ENCODE peak calls at places on chromosome 15, in eight cellular contexts. One of them, this sample, is unnamed.

GRCh38 chr15:74136584-74137543 is 6.5 kb downstream of the ISLR2 start:
- DNase-seq in Ammon's horn: no peak
- DNase-seq in astrocyte of the cerebellum: no peak
- DNase-seq in amygdala: no peak
- DNase-seq in hippocampal formation: no peak
- DNase-seq in MG63: no peak
- DNase-seq in foreskin keratinocyte: no peak
- DNase-seq in effector memory CD4-positive, alpha-beta T cell: no peak
- DNase-seq in this sample: no peak

GRCh38 chr15:31325432-31325975 is 1.1 kb upstream of the KLF13 start:
- DNase-seq in Ammon's horn: peak
- DNase-seq in astrocyte of the cerebellum: no peak
- DNase-seq in amygdala: peak
- DNase-seq in hippocampal formation: peak
- DNase-seq in MG63: no peak
- DNase-seq in foreskin keratinocyte: no peak
- DNase-seq in effector memory CD4-positive, alpha-beta T cell: peak
- DNase-seq in this sample: no peak

GRCh38 chr15:73745073-73745472 is 8.1 kb downstream of the INSYN1 start:
- DNase-seq in Ammon's horn: no peak
- DNase-seq in astrocyte of the cerebellum: no peak
- DNase-seq in amygdala: no peak
- DNase-seq in hippocampal formation: no peak
- DNase-seq in MG63: no peak
- DNase-seq in foreskin keratinocyte: no peak
- DNase-seq in effector memory CD4-positive, alpha-beta T cell: no peak
- DNase-seq in this sample: no peak

GRCh38 chr15:67690936-67691335 is 134.4 kb upstream of the SKOR1 start:
- DNase-seq in Ammon's horn: no peak
- DNase-seq in astrocyte of the cerebellum: peak
- DNase-seq in amygdala: no peak
- DNase-seq in hippocampal formation: no peak
- DNase-seq in MG63: no peak
- DNase-seq in foreskin keratinocyte: no peak
- DNase-seq in effector memory CD4-positive, alpha-beta T cell: no peak
- DNase-seq in this sample: no peak

GRCh38 chr15:79632457-79632856 is 200.3 kb downstream of the MINAR1 start:
- DNase-seq in Ammon's horn: no peak
- DNase-seq in astrocyte of the cerebellum: no peak
- DNase-seq in amygdala: no peak
- DNase-seq in hippocampal formation: no peak
- DNase-seq in MG63: no peak
- DNase-seq in foreskin keratinocyte: no peak
- DNase-seq in effector memory CD4-positive, alpha-beta T cell: no peak
- DNase-seq in this sample: no peak

GRCh38 chr15:56086566-56086965 is 93.2 kb upstream of the NEDD4 start:
- DNase-seq in Ammon's horn: no peak
- DNase-seq in astrocyte of the cerebellum: no peak
- DNase-seq in amygdala: no peak
- DNase-seq in hippocampal formation: no peak
- DNase-seq in MG63: no peak
- DNase-seq in foreskin keratinocyte: no peak
- DNase-seq in effector memory CD4-positive, alpha-beta T cell: no peak
- DNase-seq in this sample: no peak

GRCh38 chr15:35305906-35306305 is 220.8 kb upstream of the NANOGP8 start:
- DNase-seq in Ammon's horn: no peak
- DNase-seq in astrocyte of the cerebellum: peak
- DNase-seq in amygdala: no peak
- DNase-seq in hippocampal formation: no peak
- DNase-seq in MG63: no peak
- DNase-seq in foreskin keratinocyte: peak
- DNase-seq in effector memory CD4-positive, alpha-beta T cell: no peak
- DNase-seq in this sample: no peak

GRCh38 chr15:29970402-29970695 is 112.4 kb upstream of the GOLGA8J start:
- DNase-seq in Ammon's horn: peak
- DNase-seq in astrocyte of the cerebellum: no peak
- DNase-seq in amygdala: no peak
- DNase-seq in hippocampal formation: no peak
- DNase-seq in MG63: no peak
- DNase-seq in foreskin keratinocyte: no peak
- DNase-seq in effector memory CD4-positive, alpha-beta T cell: no peak
- DNase-seq in this sample: no peak

GRCh38 chr15:66027268-66027806 is 158.0 kb downstream of the RAB11A start:
- DNase-seq in Ammon's horn: no peak
- DNase-seq in astrocyte of the cerebellum: no peak
- DNase-seq in amygdala: no peak
- DNase-seq in hippocampal formation: no peak
- DNase-seq in MG63: peak
- DNase-seq in foreskin keratinocyte: peak
- DNase-seq in effector memory CD4-positive, alpha-beta T cell: no peak
- DNase-seq in this sample: no peak

GRCh38 chr15:96629501-96629900 is 299.0 kb downstream of the NR2F2 start:
- DNase-seq in Ammon's horn: peak
- DNase-seq in astrocyte of the cerebellum: no peak
- DNase-seq in amygdala: no peak
- DNase-seq in hippocampal formation: no peak
- DNase-seq in MG63: peak
- DNase-seq in foreskin keratinocyte: no peak
- DNase-seq in effector memory CD4-positive, alpha-beta T cell: no peak
- DNase-seq in this sample: no peak

GRCh38 chr15:84873997-84874396 is 10.5 kb upstream of the SLC28A1 start:
- DNase-seq in Ammon's horn: no peak
- DNase-seq in astrocyte of the cerebellum: no peak
- DNase-seq in amygdala: no peak
- DNase-seq in hippocampal formation: no peak
- DNase-seq in MG63: no peak
- DNase-seq in foreskin keratinocyte: no peak
- DNase-seq in effector memory CD4-positive, alpha-beta T cell: no peak
- DNase-seq in this sample: no peak

GRCh38 chr15:101052681-101053121 is 133.5 kb downstream of the LRRK1 start:
- DNase-seq in Ammon's horn: no peak
- DNase-seq in astrocyte of the cerebellum: no peak
- DNase-seq in amygdala: no peak
- DNase-seq in hippocampal formation: no peak
- DNase-seq in MG63: no peak
- DNase-seq in foreskin keratinocyte: no peak
- DNase-seq in effector memory CD4-positive, alpha-beta T cell: no peak
- DNase-seq in this sample: no peak

GRCh38 chr15:25687689-25688088 is 175.4 kb downstream of the ATP10A start:
- DNase-seq in Ammon's horn: no peak
- DNase-seq in astrocyte of the cerebellum: no peak
- DNase-seq in amygdala: no peak
- DNase-seq in hippocampal formation: no peak
- DNase-seq in MG63: no peak
- DNase-seq in foreskin keratinocyte: no peak
- DNase-seq in effector memory CD4-positive, alpha-beta T cell: no peak
- DNase-seq in this sample: no peak

GRCh38 chr15:49423906-49424520 is 971 bp downstream of the FGF7 start:
- DNase-seq in Ammon's horn: no peak
- DNase-seq in astrocyte of the cerebellum: no peak
- DNase-seq in amygdala: no peak
- DNase-seq in hippocampal formation: no peak
- DNase-seq in MG63: no peak
- DNase-seq in foreskin keratinocyte: no peak
- DNase-seq in effector memory CD4-positive, alpha-beta T cell: no peak
- DNase-seq in this sample: no peak

GRCh38 chr15:81886586-81886985 is 159.2 kb downstream of the MEX3B start:
- DNase-seq in Ammon's horn: no peak
- DNase-seq in astrocyte of the cerebellum: no peak
- DNase-seq in amygdala: no peak
- DNase-seq in hippocampal formation: no peak
- DNase-seq in MG63: no peak
- DNase-seq in foreskin keratinocyte: no peak
- DNase-seq in effector memory CD4-positive, alpha-beta T cell: no peak
- DNase-seq in this sample: no peak

GRCh38 chr15:66940368-66940767 is 125.0 kb upstream of the SMAD3 start:
- DNase-seq in Ammon's horn: no peak
- DNase-seq in astrocyte of the cerebellum: no peak
- DNase-seq in amygdala: no peak
- DNase-seq in hippocampal formation: no peak
- DNase-seq in MG63: no peak
- DNase-seq in foreskin keratinocyte: peak
- DNase-seq in effector memory CD4-positive, alpha-beta T cell: no peak
- DNase-seq in this sample: no peak

GRCh38 chr15:40825661-40826088 is 2.8 kb downstream of the PPP1R14D start:
- DNase-seq in Ammon's horn: no peak
- DNase-seq in astrocyte of the cerebellum: no peak
- DNase-seq in amygdala: no peak
- DNase-seq in hippocampal formation: no peak
- DNase-seq in MG63: peak
- DNase-seq in foreskin keratinocyte: no peak
- DNase-seq in effector memory CD4-positive, alpha-beta T cell: no peak
- DNase-seq in this sample: no peak

GRCh38 chr15:64521726-64522164 is 61.4 kb downstream of the ZNF609 start:
- DNase-seq in Ammon's horn: peak
- DNase-seq in astrocyte of the cerebellum: no peak
- DNase-seq in amygdala: no peak
- DNase-seq in hippocampal formation: peak
- DNase-seq in MG63: peak
- DNase-seq in foreskin keratinocyte: peak
- DNase-seq in effector memory CD4-positive, alpha-beta T cell: no peak
- DNase-seq in this sample: peak

GRCh38 chr15:89899303-89899946 is 5.6 kb upstream of the AP3S2 start:
- DNase-seq in Ammon's horn: peak
- DNase-seq in astrocyte of the cerebellum: no peak
- DNase-seq in amygdala: no peak
- DNase-seq in hippocampal formation: no peak
- DNase-seq in MG63: no peak
- DNase-seq in foreskin keratinocyte: no peak
- DNase-seq in effector memory CD4-positive, alpha-beta T cell: no peak
- DNase-seq in this sample: no peak

GRCh38 chr15:95860406-95860805 is 470.1 kb upstream of the NR2F2 start:
- DNase-seq in Ammon's horn: no peak
- DNase-seq in astrocyte of the cerebellum: no peak
- DNase-seq in amygdala: no peak
- DNase-seq in hippocampal formation: no peak
- DNase-seq in MG63: no peak
- DNase-seq in foreskin keratinocyte: no peak
- DNase-seq in effector memory CD4-positive, alpha-beta T cell: no peak
- DNase-seq in this sample: no peak

GRCh38 chr15:83658406-83658805 is 4.5 kb downstream of the ADAMTSL3 start:
- DNase-seq in Ammon's horn: no peak
- DNase-seq in astrocyte of the cerebellum: no peak
- DNase-seq in amygdala: no peak
- DNase-seq in hippocampal formation: no peak
- DNase-seq in MG63: no peak
- DNase-seq in foreskin keratinocyte: no peak
- DNase-seq in effector memory CD4-positive, alpha-beta T cell: no peak
- DNase-seq in this sample: no peak

GRCh38 chr15:89315375-89315929 is 19.2 kb downstream of the POLG start:
- DNase-seq in Ammon's horn: no peak
- DNase-seq in astrocyte of the cerebellum: no peak
- DNase-seq in amygdala: no peak
- DNase-seq in hippocampal formation: no peak
- DNase-seq in MG63: no peak
- DNase-seq in foreskin keratinocyte: no peak
- DNase-seq in effector memory CD4-positive, alpha-beta T cell: no peak
- DNase-seq in this sample: no peak

GRCh38 chr15:69648775-69649735 is 196.4 kb downstream of the RPLP1 start:
- DNase-seq in Ammon's horn: no peak
- DNase-seq in astrocyte of the cerebellum: no peak
- DNase-seq in amygdala: no peak
- DNase-seq in hippocampal formation: no peak
- DNase-seq in MG63: no peak
- DNase-seq in foreskin keratinocyte: peak
- DNase-seq in effector memory CD4-positive, alpha-beta T cell: no peak
- DNase-seq in this sample: peak

GRCh38 chr15:40150163-40150925 is 10.5 kb upstream of the BUB1B start:
- DNase-seq in Ammon's horn: peak
- DNase-seq in astrocyte of the cerebellum: peak
- DNase-seq in amygdala: no peak
- DNase-seq in hippocampal formation: no peak
- DNase-seq in MG63: peak
- DNase-seq in foreskin keratinocyte: peak
- DNase-seq in effector memory CD4-positive, alpha-beta T cell: no peak
- DNase-seq in this sample: no peak

GRCh38 chr15:77044228-77045042 is 26.5 kb downstream of the TSPAN3 start:
- DNase-seq in Ammon's horn: peak
- DNase-seq in astrocyte of the cerebellum: no peak
- DNase-seq in amygdala: no peak
- DNase-seq in hippocampal formation: no peak
- DNase-seq in MG63: no peak
- DNase-seq in foreskin keratinocyte: no peak
- DNase-seq in effector memory CD4-positive, alpha-beta T cell: no peak
- DNase-seq in this sample: no peak

GRCh38 chr15:49712846-49713450 is 92.1 kb downstream of the DTWD1 start:
- DNase-seq in Ammon's horn: no peak
- DNase-seq in astrocyte of the cerebellum: no peak
- DNase-seq in amygdala: no peak
- DNase-seq in hippocampal formation: no peak
- DNase-seq in MG63: no peak
- DNase-seq in foreskin keratinocyte: no peak
- DNase-seq in effector memory CD4-positive, alpha-beta T cell: no peak
- DNase-seq in this sample: no peak

GRCh38 chr15:90479656-90480055 is 50.1 kb upstream of the CRTC3 start:
- DNase-seq in Ammon's horn: no peak
- DNase-seq in astrocyte of the cerebellum: peak
- DNase-seq in amygdala: no peak
- DNase-seq in hippocampal formation: no peak
- DNase-seq in MG63: no peak
- DNase-seq in foreskin keratinocyte: peak
- DNase-seq in effector memory CD4-positive, alpha-beta T cell: no peak
- DNase-seq in this sample: no peak

GRCh38 chr15:69289312-69290146 is 9.2 kb upstream of the PAQR5 start:
- DNase-seq in Ammon's horn: no peak
- DNase-seq in astrocyte of the cerebellum: no peak
- DNase-seq in amygdala: no peak
- DNase-seq in hippocampal formation: no peak
- DNase-seq in MG63: no peak
- DNase-seq in foreskin keratinocyte: no peak
- DNase-seq in effector memory CD4-positive, alpha-beta T cell: no peak
- DNase-seq in this sample: no peak

GRCh38 chr15:68114356-68114755 is 60.2 kb downstream of the PIAS1 start:
- DNase-seq in Ammon's horn: no peak
- DNase-seq in astrocyte of the cerebellum: no peak
- DNase-seq in amygdala: no peak
- DNase-seq in hippocampal formation: no peak
- DNase-seq in MG63: no peak
- DNase-seq in foreskin keratinocyte: no peak
- DNase-seq in effector memory CD4-positive, alpha-beta T cell: no peak
- DNase-seq in this sample: no peak

GRCh38 chr15:101489236-101489632 is 273 bp downstream of the PCSK6 start:
- DNase-seq in Ammon's horn: no peak
- DNase-seq in astrocyte of the cerebellum: no peak
- DNase-seq in amygdala: no peak
- DNase-seq in hippocampal formation: no peak
- DNase-seq in MG63: peak
- DNase-seq in foreskin keratinocyte: no peak
- DNase-seq in effector memory CD4-positive, alpha-beta T cell: no peak
- DNase-seq in this sample: peak

GRCh38 chr15:61228025-61228901 is 839 bp downstream of the RORA start:
- DNase-seq in Ammon's horn: peak
- DNase-seq in astrocyte of the cerebellum: no peak
- DNase-seq in amygdala: no peak
- DNase-seq in hippocampal formation: no peak
- DNase-seq in MG63: peak
- DNase-seq in foreskin keratinocyte: peak
- DNase-seq in effector memory CD4-positive, alpha-beta T cell: no peak
- DNase-seq in this sample: no peak

GRCh38 chr15:56411122-56411749 is 46.0 kb downstream of the TEX9 start:
- DNase-seq in Ammon's horn: no peak
- DNase-seq in astrocyte of the cerebellum: no peak
- DNase-seq in amygdala: no peak
- DNase-seq in hippocampal formation: no peak
- DNase-seq in MG63: no peak
- DNase-seq in foreskin keratinocyte: no peak
- DNase-seq in effector memory CD4-positive, alpha-beta T cell: no peak
- DNase-seq in this sample: no peak

GRCh38 chr15:65400760-65401606 is 21.8 kb downstream of the IGDCC4 start:
- DNase-seq in Ammon's horn: peak
- DNase-seq in astrocyte of the cerebellum: peak
- DNase-seq in amygdala: no peak
- DNase-seq in hippocampal formation: peak
- DNase-seq in MG63: peak
- DNase-seq in foreskin keratinocyte: no peak
- DNase-seq in effector memory CD4-positive, alpha-beta T cell: no peak
- DNase-seq in this sample: peak

GRCh38 chr15:90931737-90932659 is at the start of gene HDDC3:
- DNase-seq in Ammon's horn: peak
- DNase-seq in astrocyte of the cerebellum: peak
- DNase-seq in amygdala: peak
- DNase-seq in hippocampal formation: peak
- DNase-seq in MG63: peak
- DNase-seq in foreskin keratinocyte: peak
- DNase-seq in effector memory CD4-positive, alpha-beta T cell: peak
- DNase-seq in this sample: peak